ENCODE peak calls at places on chromosomes 2 and 18, in seven cellular contexts. C, N, L, V, F, B and T are unnamed samples.
A peak's percentile ranks its signal among the peaks of the same experiment; 100 is the strongest.

GRCh38 chr2:64295326-64296149 is 151.3 kb upstream of the PELI1 start:
- DNase-seq in F (no peak), C (no peak), V (no peak), L (no peak), N (no peak), B (no peak), T (no peak)

GRCh38 chr18:23067236-23067635 is 68.0 kb upstream of the CABLES1 start:
- DNase-seq in V (no peak), C (peak; percentile 26), B (no peak), L (peak; percentile 60), F (no peak), N (peak; percentile 18), T (no peak)

GRCh38 chr2:60867848-60868247 is 13.5 kb upstream of the REL start:
- DNase-seq in L (no peak), B (no peak), V (no peak), C (no peak), F (no peak), N (no peak), T (no peak)

GRCh38 chr2:9802576-9802993 is 40.7 kb upstream of the TAF1B start:
- DNase-seq in C (no peak), L (no peak), F (no peak), V (peak; percentile 67), B (peak; percentile 54), N (peak; percentile 17), T (peak; percentile 49)

GRCh38 chr2:191066281-191067233 is 52.6 kb upstream of the STAT1 start:
- DNase-seq in F (no peak), C (no peak), N (no peak), L (no peak), B (no peak), V (no peak), T (no peak)

GRCh38 chr18:21996261-21996892 is 173.0 kb upstream of the GATA6 start:
- DNase-seq in C (peak; percentile 9), L (peak; percentile 22), V (no peak), N (peak; percentile 7), B (no peak), F (no peak), T (peak; percentile 72)

GRCh38 chr2:66070717-66071602 is 364.0 kb upstream of the MEIS1 start:
- DNase-seq in B (no peak), F (no peak), L (no peak), N (no peak), C (peak; percentile 34), V (no peak), T (no peak)

GRCh38 chr2:226447896-226448295 is 351.7 kb downstream of the IRS1 start:
- DNase-seq in N (peak; percentile 52), C (peak; percentile 10), L (peak; percentile 47), F (no peak), B (no peak), V (no peak), T (no peak)